ENCODE peak calls at places on chromosome 10, in seven cellular contexts. M, E, Y, Q, O, P and K are unnamed samples.

GRCh38 chr10:11742779-11743298 is 657 bp downstream of the ECHDC3 start:
- DNase-seq in P (no peak), Y (peak; percentile 43), M (no peak), Q (no peak), E (no peak), O (peak; percentile 88), K (no peak)

GRCh38 chr10:89332092-89332633 is 4.4 kb downstream of the IFIT3 start:
- DNase-seq in P (no peak), Q (no peak), E (no peak), O (no peak), M (no peak), Y (no peak), K (peak; percentile 12)

GRCh38 chr10:62224606-62225005 is 44.0 kb downstream of the RTKN2 start:
- DNase-seq in Q (no peak), O (no peak), P (no peak), M (no peak), E (no peak), Y (peak; percentile 44), K (no peak)

GRCh38 chr10:13001041-13001886 is at the start of gene CCDC3:
- DNase-seq in Y (peak; percentile 67), M (no peak), P (no peak), E (no peak), Q (no peak), O (no peak), K (no peak)

GRCh38 chr10:114024876-114025609 is 18.6 kb upstream of the ADRB1 start:
- DNase-seq in O (no peak), Q (no peak), M (no peak), E (no peak), P (no peak), Y (no peak), K (no peak)

GRCh38 chr10:27369832-27370231 is 129.2 kb upstream of the ACBD5 start:
- DNase-seq in Y (peak; percentile 35), Q (no peak), P (no peak), O (no peak), E (no peak), M (no peak), K (no peak)

GRCh38 chr10:130867446-130868194 is 443.9 kb downstream of the TCERG1L start:
- DNase-seq in M (no peak), O (peak; percentile 82), Q (no peak), E (no peak), P (no peak), Y (no peak), K (no peak)

GRCh38 chr10:118856106-118856505 is 101.3 kb upstream of the CACUL1 start:
- DNase-seq in M (no peak), P (no peak), Q (no peak), O (peak; percentile 53), E (no peak), Y (no peak), K (no peak)

GRCh38 chr10:92901819-92902234 is 53.5 kb downstream of the EXOC6 start:
- DNase-seq in Q (no peak), O (no peak), E (no peak), P (no peak), M (no peak), Y (no peak), K (no peak)

GRCh38 chr10:122291739-122292138 is 20.6 kb downstream of the BTBD16 start:
- DNase-seq in P (no peak), M (no peak), Y (no peak), E (no peak), O (peak; percentile 53), Q (no peak), K (no peak)

GRCh38 chr10:11204355-11204879 is 186.7 kb downstream of the CELF2 start:
- DNase-seq in P (no peak), Q (no peak), Y (peak; percentile 53), M (no peak), O (no peak), E (no peak), K (no peak)

GRCh38 chr10:104650072-104650471 is 9.0 kb downstream of the SORCS3 start:
- DNase-seq in P (no peak), E (no peak), Y (peak; percentile 57), O (no peak), Q (no peak), M (no peak), K (no peak)

GRCh38 chr10:101693701-101694055 is 1.3 kb downstream of the FBXW4 start:
- DNase-seq in O (no peak), Q (no peak), M (no peak), E (no peak), Y (no peak), P (no peak), K (no peak)

GRCh38 chr10:48804740-48805182 is 120.1 kb downstream of the WDFY4 start:
- DNase-seq in Y (no peak), E (no peak), P (no peak), M (no peak), O (no peak), Q (no peak), K (peak; percentile 16)

GRCh38 chr10:31034041-31034918 is 2.6 kb upstream of the ZNF438 start:
- DNase-seq in Y (no peak), Q (no peak), M (no peak), E (no peak), O (no peak), P (no peak), K (no peak)

GRCh38 chr10:133393401-133394063 is 425 bp upstream of the MTG1 start:
- DNase-seq in P (no peak), Y (no peak), O (peak; percentile 65), E (peak; percentile 91), M (no peak), Q (no peak), K (no peak)

GRCh38 chr10:102648889-102649752 is 4.8 kb downstream of the TRIM8 start:
- DNase-seq in M (peak; percentile 33), P (no peak), O (no peak), Q (peak; percentile 42), E (no peak), Y (peak; percentile 32), K (no peak)

GRCh38 chr10:126902157-126902556 is 3.1 kb upstream of the DOCK1 start:
- DNase-seq in Q (no peak), P (no peak), O (peak; percentile 81), E (no peak), M (no peak), Y (no peak), K (no peak)

GRCh38 chr10:11468126-11468742 is 143.2 kb downstream of the USP6NL start:
- DNase-seq in M (no peak), Y (no peak), Q (no peak), O (no peak), E (no peak), P (no peak), K (no peak)

GRCh38 chr10:49164587-49165188 is 23.5 kb downstream of the TMEM273 start:
- DNase-seq in Y (peak; percentile 80), E (no peak), Q (no peak), M (peak; percentile 29), P (no peak), O (no peak), K (no peak)

GRCh38 chr10:69503001-69503895 is 52.0 kb downstream of the TSPAN15 start:
- DNase-seq in O (peak; percentile 66), Y (no peak), Q (no peak), P (no peak), E (no peak), M (no peak), K (no peak)

GRCh38 chr10:24453404-24453830 is 244.5 kb downstream of the KIAA1217 start:
- DNase-seq in P (no peak), Y (no peak), E (no peak), Q (no peak), M (no peak), O (no peak), K (no peak)

GRCh38 chr10:127344346-127344745 is 148.0 kb upstream of the INSYN2A start:
- DNase-seq in O (peak; percentile 18), E (no peak), Y (no peak), P (no peak), Q (no peak), M (no peak), K (no peak)

GRCh38 chr10:124517931-124518330 is 56.3 kb downstream of the LHPP start:
- DNase-seq in O (no peak), P (no peak), Q (no peak), E (no peak), Y (no peak), M (no peak), K (no peak)

GRCh38 chr10:70784476-70784875 is 701 bp downstream of the TBATA start:
- DNase-seq in Q (no peak), O (no peak), P (no peak), Y (no peak), E (no peak), M (no peak), K (no peak)

GRCh38 chr10:122931088-122931958 is 20.9 kb downstream of the FAM24A start:
- DNase-seq in Y (no peak), Q (no peak), E (no peak), O (no peak), M (no peak), P (no peak), K (no peak)

GRCh38 chr10:1643161-1643910 is 94.0 kb downstream of the ADARB2 start:
- DNase-seq in O (no peak), M (no peak), P (no peak), Q (no peak), E (no peak), Y (peak; percentile 86), K (peak; percentile 30)

GRCh38 chr10:96276831-96277230 is 5.5 kb upstream of the BLNK start:
- DNase-seq in P (no peak), Q (no peak), Y (no peak), M (no peak), E (no peak), O (no peak), K (no peak)

GRCh38 chr10:120508393-120508792 is 51.4 kb downstream of the PLPP4 start:
- DNase-seq in Y (no peak), O (no peak), M (no peak), P (no peak), E (no peak), Q (no peak), K (no peak)

GRCh38 chr10:71217266-71218045 is 5.1 kb downstream of the UNC5B start:
- DNase-seq in Y (peak; percentile 88), Q (no peak), M (peak; percentile 11), O (peak; percentile 88), P (no peak), E (no peak), K (no peak)

GRCh38 chr10:46092523-46093195 is 46.6 kb upstream of the MSMB start:
- DNase-seq in M (no peak), E (no peak), Q (no peak), O (peak; percentile 21), Y (no peak), P (no peak), K (no peak)

GRCh38 chr10:12184165-12184564 is 11.5 kb downstream of the NUDT5 start:
- DNase-seq in P (no peak), Q (no peak), O (peak; percentile 36), M (no peak), E (no peak), Y (no peak), K (no peak)

GRCh38 chr10:69202332-69202731 is 17.8 kb upstream of the HKDC1 start:
- DNase-seq in E (no peak), P (no peak), Q (no peak), M (no peak), O (no peak), Y (no peak), K (no peak)

GRCh38 chr10:126906704-126907422 is 1.6 kb downstream of the DOCK1 start:
- DNase-seq in O (no peak), M (no peak), Y (no peak), E (no peak), Q (no peak), P (no peak), K (no peak)

GRCh38 chr10:129417164-129417563 is 49.9 kb upstream of the MGMT start:
- DNase-seq in Y (no peak), O (peak; percentile 87), Q (no peak), M (no peak), P (no peak), E (no peak), K (no peak)